ENCODE peak calls at places on chromosomes 2 and 18, in seven cellular contexts. P is H1, L is K562, C is HepG2, B is HCT116, F is SK-N-SH, V is GM12878. O is an unnamed sample.

GRCh38 chr18:9348079-9348671 is 13.6 kb downstream of the TWSG1 start:
- DNase-seq in P (no peak), L (no peak), C (no peak), F (no peak), B (no peak), V (peak), O (no peak)

GRCh38 chr2:153059338-153060052 is 341.1 kb downstream of the ARL6IP6 start:
- DNase-seq in C (peak), P (no peak), V (no peak), L (no peak), B (peak), F (no peak), O (peak)

GRCh38 chr2:182368446-182368845 is 58.4 kb downstream of the PDE1A start:
- DNase-seq in F (no peak), P (no peak), L (no peak), V (no peak), C (no peak), B (no peak), O (no peak)

GRCh38 chr2:17334300-17334699 is 183.9 kb downstream of the RAD51AP2 start:
- DNase-seq in C (no peak), P (no peak), V (no peak), B (no peak), L (no peak), F (no peak), O (no peak)

GRCh38 chr18:21763846-21764646 is 23.5 kb downstream of the MIB1 start:
- DNase-seq in C (no peak), V (no peak), B (no peak), F (no peak), P (no peak), L (no peak), O (no peak)

GRCh38 chr2:31271851-31272267 is 37.9 kb downstream of the EHD3 start:
- DNase-seq in C (no peak), L (no peak), P (no peak), B (no peak), F (no peak), V (no peak), O (no peak)

GRCh38 chr18:47075098-47075883 is 39.9 kb upstream of the ELOA2 start:
- DNase-seq in C (no peak), F (no peak), L (no peak), P (no peak), V (no peak), B (peak), O (no peak)

GRCh38 chr2:224579411-224579810 is 5.8 kb downstream of the CUL3 start:
- DNase-seq in F (no peak), C (no peak), P (no peak), V (no peak), L (no peak), B (no peak), O (no peak)

GRCh38 chr2:134133622-134134312 is 120.1 kb upstream of the MGAT5 start:
- DNase-seq in L (no peak), P (no peak), F (no peak), B (no peak), C (no peak), V (no peak), O (no peak)

GRCh38 chr2:231672617-231673347 is 35.5 kb upstream of the PTMA start:
- DNase-seq in F (no peak), L (peak), P (peak), B (peak), C (peak), V (peak), O (no peak)

GRCh38 chr2:162126145-162126926 is 25.7 kb downstream of the GCG start:
- DNase-seq in F (no peak), C (no peak), B (no peak), P (no peak), V (peak), L (no peak), O (no peak)

GRCh38 chr2:28709101-28709500 is 42.5 kb upstream of the PPP1CB start:
- DNase-seq in C (peak), F (no peak), L (no peak), B (no peak), P (no peak), V (no peak), O (no peak)

GRCh38 chr18:42183746-42184145 is 228.7 kb downstream of the PIK3C3 start:
- DNase-seq in C (no peak), B (no peak), P (no peak), V (no peak), L (no peak), F (no peak), O (no peak)

GRCh38 chr2:26344581-26345283 is 1.2 kb upstream of the SELENOI start:
- DNase-seq in C (peak), P (no peak), F (no peak), V (no peak), B (peak), L (no peak), O (no peak)

GRCh38 chr18:55861266-55861665 is 273.3 kb upstream of the TCF4 start:
- DNase-seq in C (no peak), B (no peak), P (no peak), V (no peak), L (no peak), F (no peak), O (peak)

GRCh38 chr2:53242090-53242489 is 525.5 kb upstream of the CHAC2 start:
- DNase-seq in C (no peak), F (no peak), B (no peak), V (no peak), P (no peak), L (no peak), O (no peak)

GRCh38 chr2:240602266-240603050 is 15.9 kb downstream of the CAPN10 start:
- DNase-seq in B (no peak), V (no peak), C (no peak), F (no peak), L (no peak), P (no peak), O (no peak)

GRCh38 chr2:3426615-3427014 is 47.1 kb downstream of the TRAPPC12 start:
- DNase-seq in B (no peak), V (no peak), C (no peak), F (no peak), P (no peak), L (no peak), O (no peak)

GRCh38 chr18:63138469-63139340 is 180.9 kb downstream of the BCL2 start:
- DNase-seq in B (no peak), L (peak), P (peak), V (peak), F (no peak), C (no peak), O (no peak)

GRCh38 chr2:192123847-192124246 is 70.9 kb downstream of the TMEFF2 start:
- DNase-seq in C (no peak), L (no peak), V (no peak), F (no peak), P (no peak), B (no peak), O (no peak)

GRCh38 chr18:79410171-79410641 is 14.5 kb downstream of the NFATC1 start:
- DNase-seq in B (no peak), F (no peak), C (no peak), P (no peak), V (no peak), L (no peak), O (no peak)

GRCh38 chr2:18208956-18209355 is 330.5 kb downstream of the KCNS3 start:
- DNase-seq in L (no peak), P (no peak), B (no peak), C (no peak), V (no peak), F (no peak), O (no peak)

GRCh38 chr2:72008608-72009007 is 139.1 kb downstream of the CYP26B1 start:
- DNase-seq in B (no peak), C (no peak), F (no peak), P (peak), L (no peak), V (no peak), O (no peak)

GRCh38 chr18:25310045-25310444 is 41.9 kb downstream of the ZNF521 start:
- DNase-seq in B (peak), L (no peak), F (no peak), V (no peak), C (no peak), P (no peak), O (no peak)

GRCh38 chr18:35683021-35683420 is 101.5 kb downstream of the GALNT1 start:
- DNase-seq in B (no peak), C (no peak), L (no peak), P (no peak), V (no peak), F (no peak), O (no peak)

GRCh38 chr2:26355038-26355995 is 8.7 kb upstream of the ADGRF3 start:
- DNase-seq in F (no peak), P (no peak), C (no peak), V (no peak), L (peak), B (peak), O (no peak)

GRCh38 chr2:146804288-146804687 is 1040.5 kb upstream of the ACVR2A start:
- DNase-seq in L (no peak), B (no peak), V (no peak), C (no peak), P (no peak), F (no peak), O (no peak)

GRCh38 chr2:143158500-143159262 is 29.5 kb downstream of the ARHGAP15 start:
- DNase-seq in V (no peak), C (no peak), P (no peak), F (no peak), L (no peak), B (no peak), O (no peak)

GRCh38 chr18:25262920-25263319 is 89.0 kb downstream of the ZNF521 start:
- DNase-seq in V (no peak), B (no peak), P (no peak), L (no peak), C (no peak), F (no peak), O (no peak)

GRCh38 chr18:79093986-79094385 is 24.8 kb downstream of the ATP9B start:
- DNase-seq in P (no peak), F (no peak), C (no peak), L (no peak), B (no peak), V (no peak), O (no peak)

DNA sequence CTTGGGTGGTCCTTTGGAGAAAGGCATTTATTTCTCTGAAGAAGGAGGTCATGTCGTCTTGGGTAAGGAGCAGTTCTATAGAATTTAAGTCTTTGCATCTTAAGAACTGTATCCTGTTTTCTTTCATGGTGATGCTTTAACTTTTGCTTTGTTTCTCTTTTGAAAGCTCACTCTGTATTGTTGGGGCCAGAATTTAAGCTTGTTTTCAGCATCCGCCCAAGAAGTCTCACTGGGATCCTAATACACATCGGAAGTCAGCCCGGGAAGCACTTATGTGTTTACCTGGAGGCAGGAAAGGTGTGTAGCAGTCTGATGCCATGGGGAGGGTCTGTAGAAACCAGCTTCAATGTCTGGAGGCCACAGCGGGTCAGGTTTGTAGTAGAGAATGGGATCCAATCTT is 64.7 kb upstream of the TTC39C start:
- DNase-seq in C (no peak), P (no peak), F (no peak), L (no peak), B (no peak), V (no peak), O (no peak)
- TF ChIP-seq SIN3A in C (no peak), P (no peak), F (no peak), L (no peak), B (no peak), V (no peak), O (no peak)

DNA sequence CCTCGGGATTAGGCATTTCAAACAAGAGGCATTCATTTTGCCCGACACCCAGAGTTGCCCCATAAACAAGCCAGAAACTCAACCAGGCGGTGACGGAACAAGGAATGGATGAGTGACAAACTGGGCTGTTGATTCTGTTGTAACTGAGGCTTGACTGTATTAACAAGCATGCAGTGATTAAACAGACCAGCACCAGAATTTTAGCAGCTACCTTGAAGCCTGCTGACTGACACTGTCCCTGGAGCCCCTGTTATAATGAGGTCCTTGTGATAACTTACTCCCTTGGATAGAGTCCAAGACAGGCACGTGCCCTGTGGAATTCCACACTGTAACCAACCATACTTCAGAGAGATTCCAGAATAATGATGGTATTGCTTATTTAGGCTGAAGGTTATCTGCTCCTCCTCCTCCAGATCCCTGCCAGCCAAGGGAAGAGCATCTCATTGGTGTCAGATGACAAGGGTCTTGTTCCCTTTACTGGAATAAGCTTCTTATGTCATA is 97.1 kb upstream of the RMDN2 start:
- DNase-seq in V (no peak), L (no peak), B (no peak), C (peak), F (no peak), P (no peak), O (no peak)
- H3K27ac ChIP-seq in V (no peak), L (no peak), B (no peak), C (no peak), F (peak), P (no peak), O (no peak)

GRCh38 chr2:98460573-98461560 is 16.2 kb downstream of the INPP4A start:
- DNase-seq in F (no peak), C (no peak), B (no peak), L (no peak), V (peak), P (no peak), O (no peak)

GRCh38 chr2:98461650-98462049 is 17.0 kb downstream of the INPP4A start:
- DNase-seq in V (no peak), B (no peak), C (no peak), L (no peak), P (no peak), F (no peak), O (no peak)

GRCh38 chr2:98458207-98458606 is 13.5 kb downstream of the INPP4A start:
- DNase-seq in V (no peak), L (no peak), F (no peak), P (no peak), C (no peak), B (no peak), O (no peak)

GRCh38 chr2:98458667-98459380 is 14.2 kb downstream of the INPP4A start:
- DNase-seq in L (no peak), V (no peak), C (no peak), B (no peak), F (no peak), P (no peak), O (no peak)

GRCh38 chr2:98459776-98460175 is 15.1 kb downstream of the INPP4A start:
- DNase-seq in P (no peak), C (no peak), V (no peak), F (no peak), B (no peak), L (no peak), O (no peak)
- TF ChIP-seq POLR2AphosphoS5 in P (no peak), C (no peak), V (peak), F (no peak), B (no peak), L (no peak), O (no peak)

DNA sequence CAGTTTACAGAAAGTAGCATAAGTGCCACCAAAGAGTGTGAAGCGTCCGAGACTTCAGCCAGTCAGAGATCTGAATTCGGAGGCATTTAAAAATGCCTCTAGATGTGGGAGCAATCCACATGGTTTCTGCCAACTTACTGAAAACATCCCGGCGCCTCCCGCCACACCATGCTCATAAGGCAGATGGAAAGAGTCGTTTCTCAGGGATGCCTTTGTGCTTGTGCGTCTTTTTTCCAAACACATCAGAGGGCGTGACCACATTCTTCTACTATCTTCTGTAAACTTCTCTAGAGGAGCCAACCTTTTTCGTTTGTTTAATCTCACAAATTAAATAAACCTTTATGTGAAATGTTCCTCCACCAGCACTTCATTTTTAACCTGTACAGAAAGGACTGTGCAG is 88.8 kb downstream of the NRP2 start:
- DNase-seq in B (no peak), P (no peak), C (no peak), L (no peak), V (no peak), F (no peak), O (no peak)
- TF ChIP-seq SIN3A in B (no peak), P (no peak), C (no peak), L (no peak), V (no peak), F (no peak), O (no peak)

GRCh38 chr2:163733301-163733938 is 2.4 kb downstream of the FIGN start:
- DNase-seq in B (no peak), L (no peak), P (no peak), V (no peak), F (peak), C (no peak), O (no peak)

GRCh38 chr2:163730556-163730955 is 5.3 kb downstream of the FIGN start:
- DNase-seq in B (no peak), C (no peak), V (no peak), L (no peak), P (no peak), F (no peak), O (no peak)

GRCh38 chr2:163732718-163733117 is 3.1 kb downstream of the FIGN start:
- DNase-seq in L (no peak), P (no peak), V (no peak), B (no peak), F (no peak), C (no peak), O (no peak)

GRCh38 chr2:163729874-163730273 is 5.9 kb downstream of the FIGN start:
- DNase-seq in B (no peak), C (no peak), L (no peak), P (no peak), F (no peak), V (no peak), O (no peak)

DNA sequence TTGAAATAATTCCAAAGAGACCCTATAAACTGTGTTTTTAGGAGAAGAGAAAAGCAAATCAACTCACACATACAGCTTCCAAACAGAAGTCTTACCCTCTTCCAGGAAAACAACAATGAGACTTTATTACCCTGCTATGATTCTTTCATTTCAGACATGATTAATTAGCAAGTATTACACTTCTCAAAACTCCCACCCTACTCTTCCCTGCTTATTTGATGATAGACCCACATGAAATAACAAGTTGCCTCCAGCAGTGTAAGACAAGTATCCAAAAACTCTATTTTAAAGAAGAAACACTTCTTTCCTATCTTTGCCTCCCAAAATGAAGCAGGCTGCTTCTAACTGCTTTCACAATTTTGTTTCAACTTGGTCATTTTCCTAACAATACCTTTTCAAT is 4.1 kb downstream of the FIGN start:
- DNase-seq in P (no peak), B (no peak), L (no peak), F (no peak), C (no peak), V (no peak), O (no peak)
- H3K27ac ChIP-seq in P (no peak), B (no peak), L (no peak), F (peak), C (no peak), V (no peak), O (peak)

GRCh38 chr2:120888851-120889250 is 153.2 kb downstream of the GLI2 start:
- DNase-seq in L (no peak), V (no peak), B (no peak), F (no peak), P (no peak), C (no peak), O (no peak)

GRCh38 chr2:120892271-120892966 is 156.8 kb downstream of the GLI2 start:
- DNase-seq in L (no peak), P (no peak), V (no peak), C (no peak), F (no peak), B (no peak), O (no peak)

GRCh38 chr2:120892967-120893667 is 157.4 kb downstream of the GLI2 start:
- DNase-seq in V (no peak), B (no peak), P (no peak), L (no peak), F (no peak), C (no peak), O (no peak)

GRCh38 chr2:120889936-120890335 is 154.3 kb downstream of the GLI2 start:
- DNase-seq in C (no peak), B (no peak), L (no peak), V (no peak), P (no peak), F (no peak), O (no peak)

GRCh38 chr2:120890566-120891360 is 155.1 kb downstream of the GLI2 start:
- DNase-seq in V (no peak), P (no peak), L (no peak), B (no peak), F (no peak), C (no peak), O (no peak)
- TF ChIP-seq POLR2AphosphoS5 in V (no peak), P (no peak), L (no peak), B (no peak), F (no peak), C (no peak), O (no peak)

GRCh38 chr2:202157211-202157985 is 81.0 kb downstream of the SUMO1 start:
- DNase-seq in P (no peak), V (no peak), F (no peak), C (no peak), B (no peak), L (no peak), O (no peak)

GRCh38 chr2:202164409-202164808 is 74.0 kb downstream of the SUMO1 start:
- DNase-seq in B (no peak), C (no peak), V (no peak), P (no peak), F (no peak), L (no peak), O (no peak)

GRCh38 chr2:202161106-202161836 is 77.1 kb downstream of the SUMO1 start:
- DNase-seq in B (no peak), L (no peak), V (no peak), C (no peak), P (no peak), F (no peak), O (no peak)

GRCh38 chr2:202154613-202155281 is 81.7 kb downstream of the KIAA2012 start:
- DNase-seq in F (no peak), B (no peak), P (no peak), L (no peak), V (no peak), C (no peak), O (no peak)

GRCh38 chr2:202158796-202159195 is 79.6 kb downstream of the SUMO1 start:
- DNase-seq in C (no peak), F (no peak), V (no peak), L (no peak), P (no peak), B (no peak), O (no peak)
- TF ChIP-seq SIN3A in C (no peak), F (no peak), V (no peak), L (no peak), P (no peak), B (no peak), O (no peak)

O was measured in Panc1.